ENCODE peak calls at places on chromosomes 16 and 17, in nine cellular contexts. X is A549, D is sigmoid colon, Z is stomach, Q is tibial nerve, W is transverse colon, A is K562, T is ovary, M is HepG2. B is an unnamed sample.

GRCh38 chr17:44636562-44636961 is 19.7 kb upstream of the MEIOC start:
- DNase-seq in A (no peak), W (no peak), T (no peak), X (peak), D (no peak), M (peak), Z (no peak), Q (no peak), B (no peak)

GRCh38 chr17:6346387-6346786 is 88.5 kb downstream of the AIPL1 start:
- DNase-seq in T (no peak), W (no peak), Z (no peak), D (no peak), Q (no peak), M (no peak), X (no peak), A (no peak), B (no peak)

GRCh38 chr16:5228369-5228768 is 130.8 kb upstream of the EEF2KMT start:
- DNase-seq in T (no peak), Z (no peak), Q (no peak), A (no peak), X (no peak), D (peak), W (no peak), M (no peak), B (no peak)

GRCh38 chr16:27199747-27200146 is 3.6 kb upstream of the KDM8 start:
- DNase-seq in Z (no peak), D (no peak), T (no peak), M (no peak), X (no peak), W (no peak), Q (no peak), A (no peak), B (no peak)

GRCh38 chr17:44384823-44385286 is 4.6 kb downstream of the ITGA2B start:
- DNase-seq in Q (no peak), W (no peak), A (no peak), Z (no peak), T (no peak), X (no peak), D (no peak), M (no peak), B (no peak)

GRCh38 chr17:78473951-78474630 is 95.6 kb downstream of the PGS1 start:
- DNase-seq in M (no peak), Q (no peak), Z (no peak), X (no peak), D (no peak), T (no peak), W (no peak), A (no peak), B (no peak)

GRCh38 chr17:60231234-60231633 is 81.5 kb downstream of the CA4 start:
- DNase-seq in A (peak), W (no peak), M (peak), Z (no peak), Q (no peak), X (peak), D (no peak), T (no peak), B (no peak)

GRCh38 chr16:10738231-10739077 is 5.2 kb upstream of the NUBP1 start:
- DNase-seq in X (peak), Q (no peak), M (peak), W (peak), T (peak), A (peak), D (peak), Z (peak), B (peak)

GRCh38 chr16:1408171-1408837 is 6.2 kb downstream of the UNKL start:
- DNase-seq in Q (peak), T (peak), X (peak), Z (peak), D (peak), A (peak), M (peak), W (peak), B (peak)

GRCh38 chr17:39622380-39623006 is 4.3 kb upstream of the PPP1R1B start:
- DNase-seq in A (no peak), X (peak), W (no peak), D (no peak), Z (no peak), M (no peak), T (no peak), Q (no peak), B (no peak)

GRCh38 chr17:66507982-66508760 is 205.8 kb downstream of the PRKCA start:
- DNase-seq in W (no peak), Q (no peak), M (no peak), X (peak), A (peak), D (no peak), T (no peak), Z (no peak), B (no peak)

GRCh38 chr17:17345686-17346427 is 42.7 kb downstream of the NT5M start:
- DNase-seq in D (peak), W (no peak), Q (no peak), A (no peak), X (no peak), Z (peak), M (no peak), T (no peak), B (no peak)

GRCh38 chr17:39104657-39105056 is 46.8 kb downstream of the PLXDC1 start:
- DNase-seq in A (no peak), T (no peak), X (no peak), Z (no peak), M (no peak), Q (no peak), D (no peak), W (no peak), B (no peak)

GRCh38 chr17:82377924-82378740 is 6.6 kb downstream of the UTS2R start:
- DNase-seq in Z (no peak), W (no peak), M (no peak), D (no peak), A (no peak), X (no peak), Q (no peak), T (no peak), B (no peak)

GRCh38 chr16:55661842-55662479 is 6.2 kb downstream of the SLC6A2 start:
- DNase-seq in X (no peak), Q (no peak), W (no peak), Z (no peak), T (no peak), A (no peak), M (no peak), D (no peak), B (no peak)

GRCh38 chr16:47774661-47775060 is 313.5 kb downstream of the PHKB start:
- DNase-seq in A (no peak), X (no peak), D (no peak), Z (peak), Q (no peak), M (peak), W (peak), T (no peak), B (peak)

GRCh38 chr16:83187404-83187803 is 560.6 kb downstream of the CDH13 start:
- DNase-seq in Q (no peak), A (no peak), W (no peak), M (no peak), T (no peak), D (no peak), Z (no peak), X (no peak), B (no peak)

GRCh38 chr17:19242323-19242722 is 5.2 kb downstream of the EPN2 start:
- DNase-seq in M (no peak), A (no peak), T (no peak), Q (no peak), D (no peak), X (no peak), Z (no peak), W (no peak), B (no peak)

GRCh38 chr17:80137131-80137530 is 9.8 kb downstream of the EIF4A3 start:
- DNase-seq in X (no peak), Z (no peak), Q (no peak), A (no peak), M (no peak), W (no peak), D (peak), T (no peak), B (no peak)

GRCh38 chr17:75352079-75352569 is 53.4 kb downstream of the GRB2 start:
- DNase-seq in A (peak), Z (peak), W (no peak), Q (no peak), D (no peak), T (no peak), X (no peak), M (no peak), B (peak)

GRCh38 chr17:29042679-29043538 is at the start of gene PIPOX:
- DNase-seq in Q (no peak), X (no peak), Z (no peak), W (peak), M (peak), D (no peak), T (no peak), A (peak), B (no peak)

GRCh38 chr16:76114681-76115080 is 162.5 kb upstream of the CNTNAP4 start:
- DNase-seq in Z (no peak), X (no peak), Q (no peak), D (no peak), M (no peak), A (no peak), W (no peak), T (no peak), B (no peak)

GRCh38 chr17:48429638-48430586 is at the start of gene SKAP1:
- DNase-seq in W (peak), Z (peak), M (no peak), X (no peak), D (no peak), T (no peak), Q (no peak), A (no peak), B (no peak)

GRCh38 chr17:57906910-57907309 is 48.3 kb downstream of the CUEDC1 start:
- DNase-seq in Z (no peak), Q (no peak), A (no peak), M (peak), X (no peak), W (no peak), D (no peak), T (no peak), B (no peak)

GRCh38 chr16:88478115-88478514 is 25.0 kb downstream of the ZFPM1 start:
- DNase-seq in D (no peak), T (no peak), M (no peak), Z (no peak), Q (no peak), A (no peak), X (no peak), W (no peak), B (peak)

GRCh38 chr16:81558444-81559175 is 114.0 kb downstream of the CMIP start:
- DNase-seq in X (peak), D (no peak), Q (no peak), T (no peak), W (peak), Z (peak), M (peak), A (peak), B (peak)

GRCh38 chr16:29744541-29745101 is 1.2 kb downstream of the C16orf54 start:
- DNase-seq in W (no peak), Q (no peak), M (no peak), A (no peak), Z (no peak), D (no peak), T (no peak), X (no peak), B (no peak)

GRCh38 chr16:50371936-50372595 is 3.3 kb upstream of the BRD7 start:
- DNase-seq in Q (no peak), W (no peak), A (peak), T (peak), D (no peak), M (peak), X (no peak), Z (no peak), B (no peak)

GRCh38 chr16:69386596-69386995 is 789 bp upstream of the TERF2 start:
- DNase-seq in X (no peak), Z (no peak), Q (no peak), A (no peak), M (no peak), W (no peak), D (no peak), T (no peak), B (no peak)

GRCh38 chr17:60165976-60166375 is 16.2 kb downstream of the CA4 start:
- DNase-seq in M (no peak), D (no peak), Z (peak), A (peak), Q (no peak), T (no peak), W (peak), X (no peak), B (no peak)

GRCh38 chr17:50922107-50922506 is 56.0 kb upstream of the TOB1 start:
- DNase-seq in M (no peak), T (no peak), X (no peak), A (no peak), W (no peak), Q (no peak), Z (no peak), D (no peak), B (no peak)

GRCh38 chr17:57109393-57110151 is 24.5 kb downstream of the AKAP1 start:
- DNase-seq in M (no peak), Q (no peak), D (peak), T (peak), X (no peak), Z (no peak), W (peak), A (no peak), B (peak)

GRCh38 chr17:80455328-80455710 is 21.1 kb downstream of the NPTX1 start:
- DNase-seq in T (no peak), Z (peak), M (peak), D (no peak), X (peak), A (peak), Q (peak), W (peak), B (peak)

GRCh38 chr17:77423589-77424451 is 283.1 kb downstream of the SEC14L1 start:
- DNase-seq in M (no peak), A (no peak), W (peak), X (no peak), Q (peak), T (peak), D (peak), Z (peak), B (peak)
- TF ChIP-seq EP300 in M (no peak), A (no peak), W (peak), X (no peak), Q (peak), T (peak), D (peak), Z (peak), B (no peak)

GRCh38 chr17:34723875-34724274 is 144.5 kb downstream of the TMEM132E start:
- DNase-seq in Q (no peak), W (no peak), M (no peak), Z (no peak), D (no peak), T (no peak), A (no peak), X (no peak), B (no peak)
- TF ChIP-seq EP300 in Q (no peak), W (no peak), M (no peak), Z (no peak), D (no peak), T (no peak), A (no peak), X (no peak), B (no peak)

GRCh38 chr16:15897834-15898254 is 9.4 kb upstream of the CEP20 start:
- DNase-seq in Q (no peak), D (no peak), T (no peak), Z (no peak), W (no peak), A (no peak), M (no peak), X (no peak), B (no peak)
- TF ChIP-seq EP300 in Q (no peak), D (no peak), T (no peak), Z (no peak), W (no peak), A (no peak), M (no peak), X (no peak), B (no peak)

GRCh38 chr16:85353839-85354622 is 241.8 kb upstream of the CIBAR2 start:
- DNase-seq in X (no peak), D (no peak), M (no peak), A (no peak), W (peak), Z (peak), T (no peak), Q (no peak), B (peak)
- TF ChIP-seq EP300 in X (no peak), D (no peak), M (no peak), A (no peak), W (no peak), Z (no peak), T (no peak), Q (no peak), B (peak)

GRCh38 chr17:12647023-12647422 is 18.7 kb upstream of the MYOCD start:
- DNase-seq in M (no peak), W (no peak), D (no peak), Q (no peak), Z (no peak), X (no peak), A (no peak), T (no peak), B (no peak)
- TF ChIP-seq EP300 in M (no peak), W (no peak), D (no peak), Q (no peak), Z (no peak), X (no peak), A (no peak), T (no peak), B (no peak)

DNA sequence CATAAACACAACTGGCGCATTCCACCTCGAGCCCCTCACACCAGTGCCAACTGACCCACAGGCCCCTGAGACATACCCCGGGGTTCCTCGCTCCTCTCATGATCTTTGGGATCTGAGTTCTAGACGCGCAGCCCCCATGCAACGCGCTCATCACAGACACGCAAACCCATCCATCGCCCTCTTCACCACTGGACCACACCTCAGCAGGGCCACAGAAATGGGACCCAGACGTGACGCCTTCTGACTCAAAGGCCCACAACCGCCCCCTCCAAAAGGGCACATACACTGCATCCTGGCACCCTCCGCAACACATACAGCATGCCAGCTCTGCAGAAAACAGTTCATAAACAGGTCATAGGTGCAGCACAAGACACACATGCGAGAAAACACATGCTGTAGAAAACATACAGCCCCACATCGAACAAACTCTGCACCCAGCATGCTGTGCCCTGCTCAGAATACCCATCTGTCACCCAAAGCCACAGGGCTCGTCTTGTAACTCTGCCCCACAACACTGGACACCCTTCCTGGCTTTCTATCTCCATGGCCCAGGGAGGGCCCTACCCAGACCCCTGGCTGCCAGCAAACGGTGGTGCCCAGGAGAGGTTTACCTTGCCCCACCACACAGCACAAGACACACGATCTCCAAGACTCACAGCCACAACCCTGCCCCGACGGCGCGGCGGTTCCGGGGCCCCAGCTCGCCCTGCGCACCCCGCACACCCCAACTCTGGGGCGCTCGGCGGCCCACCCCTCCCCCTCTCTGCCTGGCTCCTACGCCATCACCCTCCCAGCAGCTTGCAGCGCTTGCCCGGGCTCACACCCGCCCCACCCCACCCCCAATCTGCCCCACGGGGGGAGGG is 924 bp downstream of the ZBTB4 start:
- DNase-seq in W (peak), M (no peak), X (peak), Q (no peak), Z (peak), T (peak), D (peak), A (peak), B (peak)
- TF ChIP-seq EP300 in W (no peak), M (no peak), X (no peak), Q (peak), Z (no peak), T (no peak), D (no peak), A (no peak), B (no peak)

GRCh38 chr17:72580321-72581127 is 459.7 kb downstream of the SOX9 start:
- DNase-seq in Q (no peak), D (no peak), Z (peak), W (peak), A (no peak), T (no peak), X (no peak), M (peak), B (peak)
- TF ChIP-seq EP300 in Q (no peak), D (no peak), Z (no peak), W (no peak), A (no peak), T (no peak), X (no peak), M (peak), B (no peak)